ENCODE peak calls at places on chromosomes 6 and 20, in ten cellular contexts. H is fibroblast of lung, N is body of pancreas, M is cardiac muscle cell, A is esophagus squamous epithelium, J is HAP-1, F is stomach, L is neuronal stem cell, T is lung, G is IMR-90. C is an unnamed sample.

GRCh38 chr20:47496118-47496517 is 5.6 kb upstream of the NCOA3 start:
- DNase-seq in H (no peak), N (no peak), M (no peak), A (no peak), J (no peak), F (no peak), L (no peak), T (no peak), G (no peak), C (no peak)

GRCh38 chr6:32622545-32623401 is 14.4 kb upstream of the HLA-DQA1 start:
- DNase-seq in H (peak; percentile 3), N (peak; percentile 52), M (peak; percentile 55), A (no peak), J (no peak), F (no peak), L (peak; percentile 15), T (no peak), G (peak; percentile 28), C (peak; percentile 16)

GRCh38 chr6:159979136-159979874 is 10.4 kb downstream of the IGF2R start:
- DNase-seq in H (peak; percentile 80), N (no peak), M (peak; percentile 24), A (no peak), J (peak; percentile 56), F (peak; percentile 37), L (no peak), T (no peak), G (peak; percentile 37), C (peak; percentile 80)

GRCh38 chr6:39808934-39809333 is 16.8 kb downstream of the DAAM2 start:
- DNase-seq in H (peak; percentile 72), N (no peak), M (no peak), A (no peak), J (no peak), F (no peak), L (no peak), T (no peak), G (no peak), C (no peak)

GRCh38 chr6:111899531-111899930 is 26.3 kb upstream of the FYN start:
- DNase-seq in H (no peak), N (no peak), M (peak; percentile 40), A (no peak), J (no peak), F (no peak), L (no peak), T (no peak), G (no peak), C (no peak)

GRCh38 chr6:158631678-158632537 is 12.6 kb downstream of the DYNLT1 start:
- DNase-seq in H (peak; percentile 91), N (peak; percentile 53), M (peak; percentile 86), A (no peak), J (no peak), F (peak; percentile 74), L (no peak), T (no peak), G (peak; percentile 97), C (peak; percentile 62)

GRCh38 chr20:38725959-38726848 is 1.9 kb downstream of the SLC32A1 start:
- DNase-seq in H (no peak), N (peak; percentile 44), M (peak; percentile 46), A (no peak), J (no peak), F (peak; percentile 33), L (peak; percentile 84), T (no peak), G (peak; percentile 11), C (peak; percentile 62)

GRCh38 chr6:75204222-75204958 is 1.5 kb downstream of the COL12A1 start:
- DNase-seq in H (peak; percentile 92), N (peak; percentile 77), M (peak; percentile 97), A (no peak), J (peak; percentile 69), F (peak; percentile 69), L (peak; percentile 61), T (peak; percentile 63), G (peak; percentile 96), C (peak; percentile 71)

DNA sequence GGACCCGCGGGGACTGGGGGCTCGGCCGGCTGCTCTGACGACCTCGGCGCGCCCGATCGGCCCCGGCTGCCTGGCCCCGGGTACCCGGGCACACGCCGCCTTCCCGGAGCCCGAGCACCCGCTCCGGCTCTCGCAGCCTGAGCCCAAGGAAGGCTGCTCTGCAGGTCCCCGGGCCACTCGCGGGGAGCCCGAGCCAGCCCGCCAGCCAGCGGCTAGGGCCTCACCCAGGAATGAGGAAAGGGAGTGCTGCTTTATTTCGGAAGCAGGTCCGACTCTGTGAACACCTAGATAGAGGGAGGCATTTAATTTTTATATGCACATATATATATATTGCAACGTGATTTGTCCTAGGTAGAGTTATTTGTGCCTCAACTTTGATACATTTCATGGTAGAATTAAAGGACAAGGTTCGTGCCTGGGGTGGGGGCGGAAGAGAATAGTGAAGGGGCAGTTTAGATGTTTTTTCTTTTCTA is 15.5 kb downstream of the FOXA2 start:
- DNase-seq in H (no peak), N (peak; percentile 38), M (no peak), A (no peak), J (no peak), F (peak; percentile 57), L (no peak), T (no peak), G (no peak), C (no peak)
- H3K27me3 ChIP-seq in H (peaks cover 25% of the 10 kb centered on the region), N (no peaks in the 10 kb centered on the region), M (peaks cover 100% of the 10 kb centered on the region), A (peaks cover 23% of the 10 kb centered on the region), J (no peaks in the 10 kb centered on the region), F (peaks cover 35% of the 10 kb centered on the region), L (peaks cover 82% of the 10 kb centered on the region), T (no peaks in the 10 kb centered on the region), G (peaks cover 42% of the 10 kb centered on the region), C (peaks cover 9% of the 10 kb centered on the region)

GRCh38 chr6:34317882-34318491 is 69.2 kb upstream of the SMIM29 start:
- DNase-seq in H (peak; percentile 27), N (no peak), M (peak; percentile 70), A (no peak), J (no peak), F (no peak), L (no peak), T (no peak), G (peak; percentile 11), C (no peak)

GRCh38 chr6:34317172-34317477 is 68.3 kb upstream of the SMIM29 start:
- DNase-seq in H (no peak), N (no peak), M (no peak), A (no peak), J (no peak), F (no peak), L (no peak), T (no peak), G (no peak), C (no peak)

GRCh38 chr6:34315780-34316179 is 67.0 kb upstream of the SMIM29 start:
- DNase-seq in H (no peak), N (no peak), M (no peak), A (no peak), J (no peak), F (no peak), L (no peak), T (no peak), G (no peak), C (no peak)

GRCh38 chr6:34315256-34315655 is 66.5 kb upstream of the SMIM29 start:
- DNase-seq in H (no peak), N (no peak), M (no peak), A (no peak), J (no peak), F (no peak), L (no peak), T (no peak), G (no peak), C (no peak)

DNA sequence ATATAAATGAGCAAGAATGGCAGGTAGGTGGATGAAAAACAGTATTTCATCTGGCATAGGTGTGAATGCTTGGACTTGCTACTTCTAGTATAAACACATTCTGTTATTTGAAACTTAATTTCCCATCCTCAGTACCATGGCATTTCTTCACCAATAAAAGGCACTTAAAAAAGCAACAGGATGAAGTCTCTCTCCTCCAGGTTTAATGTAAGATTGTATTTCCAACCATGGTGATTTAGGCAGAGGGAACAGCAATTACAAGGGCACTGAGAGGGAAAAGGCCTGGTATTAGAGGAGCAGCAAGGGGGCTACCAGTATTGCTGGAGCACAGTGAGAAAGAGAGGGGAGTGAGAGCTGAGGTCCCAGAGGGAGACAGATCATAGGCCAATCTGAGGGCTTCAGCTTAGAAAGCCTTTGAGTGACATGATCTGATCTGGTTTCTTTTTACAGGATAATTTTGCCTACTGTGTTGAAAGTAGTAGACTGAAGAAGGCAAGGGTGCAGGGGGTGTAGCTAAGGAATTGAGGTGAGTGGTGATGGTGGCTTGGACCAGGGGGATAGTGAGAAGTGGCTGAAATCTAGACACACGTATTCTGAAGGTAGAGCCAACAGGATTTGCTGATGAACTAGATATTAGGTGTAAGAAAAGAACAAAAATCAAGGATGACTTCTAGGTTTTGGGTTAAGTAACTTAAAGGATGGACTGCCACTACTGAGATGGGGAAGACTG is 67.8 kb upstream of the SMIM29 start:
- DNase-seq in H (no peak), N (no peak), M (no peak), A (no peak), J (no peak), F (no peak), L (no peak), T (no peak), G (no peak), C (no peak)
- H3K4me3 ChIP-seq in H (no peak overlapping the region), N (no peak overlapping the region), M (no peak overlapping the region), A (no peak overlapping the region), J (no peak overlapping the region), F (no peak overlapping the region), L (no peak overlapping the region), T (no peak overlapping the region), G (no peak overlapping the region), C (no peak overlapping the region)

GRCh38 chr6:71887006-71887743 is 825 bp downstream of the RIMS1 start:
- DNase-seq in H (no peak), N (no peak), M (peak; percentile 0), A (no peak), J (no peak), F (no peak), L (peak; percentile 18), T (no peak), G (no peak), C (no peak)

GRCh38 chr6:71889366-71889765 is 3.0 kb downstream of the RIMS1 start:
- DNase-seq in H (no peak), N (no peak), M (no peak), A (no peak), J (no peak), F (no peak), L (no peak), T (no peak), G (no peak), C (no peak)

GRCh38 chr6:71886184-71887005 is at the start of gene RIMS1:
- DNase-seq in H (peak; percentile 23), N (no peak), M (peak; percentile 26), A (no peak), J (peak; percentile 27), F (no peak), L (peak; percentile 61), T (no peak), G (no peak), C (peak; percentile 42)

GRCh38 chr6:71888720-71889340 is 2.5 kb downstream of the RIMS1 start:
- DNase-seq in H (no peak), N (no peak), M (no peak), A (no peak), J (no peak), F (no peak), L (no peak), T (no peak), G (no peak), C (no peak)

GRCh38 chr6:71887744-71888115 is 1.4 kb downstream of the RIMS1 start:
- DNase-seq in H (no peak), N (no peak), M (no peak), A (no peak), J (no peak), F (no peak), L (no peak), T (no peak), G (no peak), C (no peak)
- H3K27me3 ChIP-seq in H (peaks cover 12% of the 10 kb centered on the region), N (no peaks in the 10 kb centered on the region), M (peaks cover 43% of the 10 kb centered on the region), A (no peaks in the 10 kb centered on the region), J (peaks cover 7% of the 10 kb centered on the region), F (peaks cover 29% of the 10 kb centered on the region), L (peaks cover 2% of the 10 kb centered on the region), T (no peaks in the 10 kb centered on the region), G (peaks cover 17% of the 10 kb centered on the region), C (peaks cover 42% of the 10 kb centered on the region)

DNA sequence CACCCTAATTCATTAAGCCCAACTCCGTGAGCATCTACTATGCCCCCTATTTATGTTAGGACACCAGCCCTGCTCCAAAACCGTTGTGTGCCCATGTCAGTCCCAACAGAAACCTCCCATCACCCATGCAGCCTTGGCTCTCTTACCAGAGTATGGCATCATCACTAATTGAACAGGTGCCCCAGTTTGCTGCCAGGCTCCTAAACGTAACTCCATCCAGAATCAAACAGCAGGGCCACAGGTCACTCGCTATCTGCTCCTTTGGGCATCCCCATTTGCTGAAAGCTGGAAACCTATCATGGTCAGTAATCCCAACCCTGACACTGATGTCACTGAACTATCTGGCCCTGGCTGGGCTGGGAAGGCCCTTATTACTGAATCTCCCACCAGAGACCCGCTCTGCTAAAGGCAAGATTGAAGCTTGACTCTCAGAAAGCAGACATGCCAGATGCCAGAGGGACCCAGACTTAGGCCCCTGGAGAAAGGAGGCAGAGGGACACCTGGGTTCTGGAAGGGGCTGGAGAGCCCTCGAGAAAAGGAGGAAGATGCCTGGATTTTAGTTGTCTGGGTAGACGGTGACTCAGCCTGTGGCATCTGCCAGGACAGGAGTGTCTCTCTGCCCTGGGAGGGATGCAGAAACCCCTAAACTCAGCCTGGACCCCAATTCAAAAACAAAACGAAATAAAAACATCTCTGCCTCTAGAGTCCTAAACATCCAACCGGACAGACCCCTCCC is 14.0 kb downstream of the MUCL3 start:
- DNase-seq in H (no peak), N (no peak), M (no peak), A (no peak), J (no peak), F (peak; percentile 59), L (no peak), T (no peak), G (no peak), C (no peak)
- H3K4me3 ChIP-seq in H (peak overlapping the region; percentile 47), N (no peak overlapping the region), M (peak overlapping the region; percentile 12), A (peak overlapping the region; percentile 41), J (peak overlapping the region; percentile 22), F (peak overlapping the region; percentile 51), L (peak overlapping the region; percentile 14), T (no peak overlapping the region), G (no peak overlapping the region), C (no peak overlapping the region)